ENCODE peak calls at places on chromosomes 4 and X, in five cellular contexts. L is BE2C, I is A549, A is IMR-90, G is HFF-Myc. F is an unnamed sample.

GRCh38 chr4:2408401-2408958 is 10.0 kb downstream of the ZFYVE28 start:
- DNase-seq in L (no peak), I (peak; percentile 40), A (no peak), G (no peak), F (no peak)

GRCh38 chr4:159250751-159251325 is 148.0 kb downstream of the RAPGEF2 start:
- DNase-seq in L (no peak), I (no peak), A (no peak), G (no peak), F (no peak)

GRCh38 chr4:64539234-64539849 is 130.1 kb upstream of the TECRL start:
- DNase-seq in L (peak; percentile 69), I (peak; percentile 54), A (peak; percentile 49), G (peak; percentile 22), F (no peak)

GRCh38 chr4:16226816-16227461 is 668 bp upstream of the TAPT1 start:
- DNase-seq in L (peak; percentile 56), I (peak; percentile 37), A (no peak), G (no peak), F (peak; percentile 57)

GRCh38 chr4:76977731-76978350 is 28.3 kb downstream of the SEPTIN11 start:
- DNase-seq in L (no peak), I (no peak), A (peak; percentile 87), G (peak; percentile 70), F (no peak)

GRCh38 chrX:12872741-12873140 is 5.9 kb downstream of the TLR7 start:
- DNase-seq in L (no peak), I (no peak), A (no peak), G (no peak), F (no peak)

GRCh38 chrX:112668476-112669404 is 11.0 kb downstream of the LHFPL1 start:
- DNase-seq in L (no peak), I (no peak), A (no peak), G (no peak), F (no peak)

GRCh38 chr4:88211473-88212252 is 53.2 kb upstream of the ABCG2 start:
- DNase-seq in L (peak; percentile 29), I (peak; percentile 42), A (peak; percentile 46), G (peak; percentile 15), F (peak; percentile 64)

GRCh38 chrX:17968367-17968766 is 107.3 kb upstream of the RAI2 start:
- DNase-seq in L (no peak), I (no peak), A (no peak), G (no peak), F (no peak)

DNA sequence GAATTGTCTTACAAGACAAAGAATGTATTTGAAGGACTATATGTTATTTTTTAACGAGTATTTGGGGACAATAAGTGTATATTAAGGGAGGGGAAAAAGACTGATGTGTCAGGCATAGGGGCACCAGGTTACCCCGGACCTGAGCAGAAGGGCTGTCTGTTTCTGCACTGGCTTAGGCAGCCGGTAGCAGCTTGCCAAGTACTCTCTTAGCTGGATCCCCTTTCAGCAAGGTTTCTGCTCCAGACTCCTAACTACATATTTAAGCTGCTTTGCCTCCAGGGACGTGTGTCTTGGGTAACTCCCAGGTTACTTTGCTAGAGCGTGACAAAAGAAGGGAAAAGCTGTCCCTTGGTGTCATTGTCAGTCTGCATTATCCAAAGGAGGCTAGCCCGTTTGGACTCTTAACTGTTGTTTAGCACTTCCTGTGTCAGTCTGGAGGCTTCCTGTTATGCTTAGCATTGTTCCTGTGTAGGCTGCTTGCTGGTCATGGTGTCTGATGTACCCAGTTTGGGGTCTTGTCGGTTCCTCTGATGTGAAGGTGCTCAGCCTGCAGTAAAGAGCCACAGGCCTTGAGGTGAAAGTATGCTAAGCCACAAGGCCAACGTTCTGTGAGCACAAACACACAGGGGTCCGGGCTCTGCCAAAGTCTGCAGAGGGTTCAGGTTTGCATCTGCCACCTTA is 11.6 kb downstream of the CXCR3 start:
- DNase-seq in L (no peak), I (no peak), A (no peak), G (no peak), F (no peak)
- H3K4me3 ChIP-seq in L (no peak overlapping the region), I (no peak overlapping the region), A (no peak overlapping the region), G (no peak overlapping the region), F (no peak overlapping the region)

DNA sequence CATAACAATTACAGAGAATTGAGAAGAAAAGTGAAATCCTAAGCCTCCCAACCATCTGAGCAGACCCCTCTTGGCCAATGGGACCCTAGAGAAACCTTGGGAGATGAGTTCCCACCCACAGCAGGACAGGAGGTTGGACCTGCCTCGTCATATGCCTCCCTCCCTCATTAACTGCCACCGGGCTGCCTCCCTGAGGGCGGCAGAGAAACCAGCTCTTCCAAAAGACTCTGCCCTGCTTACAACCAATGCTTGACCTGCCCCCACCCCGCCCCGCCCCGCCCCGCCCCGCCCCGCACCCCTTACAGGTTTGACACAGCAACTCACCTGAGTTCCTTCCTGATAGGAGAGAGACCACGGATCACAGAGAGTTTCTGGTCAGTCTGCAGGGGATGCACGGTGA is 86.1 kb downstream of the ADRA2C start:
- DNase-seq in L (no peak), I (no peak), A (no peak), G (no peak), F (no peak)
- TF ChIP-seq CTCF in L (no peak), I (no peak), A (no peak), G (no peak), F (no peak)

GRCh38 chr4:17814140-17814539 is 3.4 kb downstream of the NCAPG start:
- DNase-seq in L (no peak), I (no peak), A (peak; percentile 59), G (no peak), F (no peak)

GRCh38 chr4:17811078-17811603 is 362 bp downstream of the NCAPG start:
- DNase-seq in L (no peak), I (no peak), A (no peak), G (no peak), F (no peak)

GRCh38 chr4:17812125-17812524 is 1.3 kb downstream of the NCAPG start:
- DNase-seq in L (no peak), I (no peak), A (no peak), G (no peak), F (no peak)

GRCh38 chr4:17810260-17811077 is at the start of the genes DCAF16 and NCAPG:
- DNase-seq in L (peak; percentile 99), I (peak; percentile 99), A (peak; percentile 99), G (peak; percentile 97), F (peak; percentile 99)

DNA sequence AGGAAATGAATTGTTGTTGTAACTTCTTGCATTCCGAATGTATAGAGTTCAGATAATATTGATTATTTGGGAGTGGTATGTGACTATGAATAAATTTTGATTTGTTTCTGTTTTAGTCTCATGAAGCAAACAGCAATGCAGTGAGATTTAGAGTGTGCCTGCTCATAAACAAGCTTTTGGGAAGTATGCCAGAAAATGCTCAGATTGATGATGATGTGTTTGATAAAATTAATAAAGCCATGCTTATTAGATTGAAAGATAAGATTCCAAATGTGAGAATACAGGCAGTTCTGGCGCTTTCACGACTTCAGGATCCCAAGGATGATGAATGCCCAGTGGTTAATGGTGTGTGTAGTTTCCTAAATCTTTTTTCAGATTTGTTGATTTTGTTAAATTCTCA is 2.0 kb downstream of the NCAPG start:
- DNase-seq in L (no peak), I (no peak), A (no peak), G (no peak), F (no peak)
- H3K4me3 ChIP-seq in L (peak overlapping the region; percentile 87), I (peak overlapping the region; percentile 75), A (no peak overlapping the region), G (peak overlapping the region; percentile 58), F (no peak overlapping the region)

GRCh38 chr4:4418676-4419370 is 31.9 kb downstream of the NSG1 start:
- DNase-seq in L (no peak), I (no peak), A (no peak), G (no peak), F (no peak)
- TF ChIP-seq CTCF in L (no peak), I (no peak), A (no peak), G (no peak), F (no peak)

DNA sequence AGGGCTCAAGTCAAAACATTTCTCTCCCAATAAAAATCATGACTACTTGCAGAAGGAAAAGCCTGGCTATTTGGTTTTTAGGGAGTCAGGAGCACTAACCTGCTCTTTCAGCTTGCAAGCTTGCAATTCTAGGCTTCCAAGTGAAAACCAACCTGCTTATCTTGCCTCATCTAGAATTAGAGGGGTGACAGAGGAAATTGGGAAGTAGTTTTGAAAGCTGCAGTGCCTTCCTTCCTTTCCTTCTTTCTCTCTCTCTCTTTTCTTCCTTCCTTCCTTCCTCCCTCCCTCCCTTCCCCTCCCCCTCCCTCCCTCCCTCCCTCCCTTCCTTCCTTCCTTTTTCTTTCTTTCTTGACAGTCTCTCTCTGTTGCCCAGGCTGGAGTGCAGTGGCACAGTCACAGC is 417.5 kb downstream of the KCNIP4 start:
- DNase-seq in L (no peak), I (no peak), A (no peak), G (no peak), F (no peak)
- H3K4me3 ChIP-seq in L (no peak overlapping the region), I (no peak overlapping the region), A (no peak overlapping the region), G (no peak overlapping the region), F (no peak overlapping the region)

GRCh38 chr4:13857397-13857796 is 229.9 kb upstream of the BOD1L1 start:
- DNase-seq in L (no peak), I (no peak), A (no peak), G (no peak), F (no peak)

GRCh38 chr4:13859423-13859822 is 231.9 kb upstream of the BOD1L1 start:
- DNase-seq in L (no peak), I (no peak), A (no peak), G (no peak), F (no peak)

GRCh38 chr4:13856387-13856786 is 228.9 kb upstream of the BOD1L1 start:
- DNase-seq in L (no peak), I (no peak), A (no peak), G (no peak), F (no peak)

GRCh38 chr4:13857800-13858199 is 230.3 kb upstream of the BOD1L1 start:
- DNase-seq in L (no peak), I (no peak), A (no peak), G (no peak), F (no peak)

DNA sequence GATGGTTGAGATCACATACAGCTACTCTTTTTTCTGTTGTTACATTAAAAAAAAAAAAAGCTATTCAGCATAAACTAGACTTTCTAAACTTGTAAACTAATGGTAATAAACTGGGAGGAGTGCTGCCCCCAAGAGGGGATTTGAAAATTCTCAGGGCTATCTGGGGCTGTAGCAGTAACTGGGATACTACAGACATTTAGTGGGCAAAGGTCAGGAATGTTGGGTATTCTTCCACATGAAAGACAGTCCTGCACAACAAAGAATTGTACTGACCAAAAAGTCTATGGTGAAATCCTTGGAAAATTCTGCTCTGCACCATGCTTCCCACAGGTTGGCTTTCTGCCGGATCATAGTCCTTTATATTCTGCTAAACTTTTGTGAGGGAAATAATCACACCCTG is 232.6 kb upstream of the BOD1L1 start:
- DNase-seq in L (no peak), I (no peak), A (no peak), G (no peak), F (no peak)
- TF ChIP-seq CTCF in L (no peak), I (no peak), A (no peak), G (peak; percentile 17), F (no peak)

F was measured in uterus.